ENCODE peak calls at places on chromosome 19, in eight cellular contexts. C is neural progenitor cell, Y is HFFc6, V is foreskin fibroblast, A is cardiac fibroblast, D is omental fat pad, P is A549, L is endothelial cell. F is an unnamed sample.

GRCh38 chr19:17244618-17245534 is 843 bp downstream of the NR2F6 start:
- DNase-seq in V (peak; percentile 39), A (no peak), P (no peak), C (peak; percentile 50), L (no peak), D (no peak), Y (no peak), F (no peak)

GRCh38 chr19:53294786-53295441 is 27.4 kb upstream of the VN1R4 start:
- DNase-seq in C (peak; percentile 29), L (no peak), Y (no peak), V (peak; percentile 2), A (no peak), P (no peak), D (no peak), F (no peak)

GRCh38 chr19:33621811-33622504 is at the start of gene CHST8:
- DNase-seq in V (peak; percentile 52), D (no peak), C (peak; percentile 92), P (no peak), A (peak; percentile 22), Y (no peak), L (peak; percentile 69), F (peak; percentile 59)

GRCh38 chr19:980133-980998 is 3.8 kb upstream of the WDR18 start:
- DNase-seq in Y (no peak), D (no peak), C (peak; percentile 93), P (no peak), V (peak; percentile 51), L (no peak), A (no peak), F (peak; percentile 64)

GRCh38 chr19:52673014-52673413 is 34.9 kb upstream of the ZNF83 start:
- DNase-seq in Y (no peak), P (no peak), D (no peak), C (no peak), A (peak; percentile 16), V (peak; percentile 42), L (no peak), F (no peak)

GRCh38 chr19:43759515-43759914 is 4.8 kb upstream of the SMG9 start:
- DNase-seq in L (no peak), D (no peak), V (peak; percentile 93), C (no peak), Y (peak; percentile 79), P (peak; percentile 84), A (peak; percentile 43), F (no peak)

GRCh38 chr19:49486710-49487276 is 615 bp upstream of the RPL13A start:
- DNase-seq in D (no peak), Y (no peak), V (no peak), P (no peak), L (no peak), A (no peak), C (no peak), F (no peak)

GRCh38 chr19:39385629-39386411 is 5.1 kb downstream of the PAF1 start:
- DNase-seq in P (no peak), D (no peak), L (no peak), A (no peak), C (no peak), V (no peak), Y (no peak), F (no peak)

GRCh38 chr19:35063940-35064818 is 22.7 kb downstream of the HPN start:
- DNase-seq in Y (peak; percentile 75), A (peak; percentile 51), L (no peak), V (peak; percentile 83), D (no peak), P (no peak), C (no peak), F (no peak)

GRCh38 chr19:38596057-38596981 is 21.4 kb downstream of the MAP4K1 start:
- DNase-seq in D (no peak), A (no peak), P (peak; percentile 90), L (peak; percentile 62), C (peak; percentile 95), V (peak; percentile 32), Y (no peak), F (peak; percentile 75)

GRCh38 chr19:45558399-45558878 is 26.2 kb downstream of the OPA3 start:
- DNase-seq in C (peak; percentile 72), L (peak; percentile 74), Y (no peak), V (peak; percentile 65), A (peak; percentile 57), P (peak; percentile 81), D (no peak), F (no peak)

GRCh38 chr19:43774103-43774939 is 6.5 kb downstream of the KCNN4 start:
- DNase-seq in D (no peak), A (peak; percentile 77), L (peak; percentile 84), C (peak; percentile 85), V (peak; percentile 89), Y (peak; percentile 61), P (no peak), F (peak; percentile 75)

GRCh38 chr19:860481-861098 is 1.1 kb downstream of the CFD start:
- DNase-seq in P (peak; percentile 75), C (peak; percentile 75), L (peak; percentile 57), A (peak; percentile 79), Y (peak; percentile 23), V (peak; percentile 90), D (no peak), F (peak; percentile 52)

DNA sequence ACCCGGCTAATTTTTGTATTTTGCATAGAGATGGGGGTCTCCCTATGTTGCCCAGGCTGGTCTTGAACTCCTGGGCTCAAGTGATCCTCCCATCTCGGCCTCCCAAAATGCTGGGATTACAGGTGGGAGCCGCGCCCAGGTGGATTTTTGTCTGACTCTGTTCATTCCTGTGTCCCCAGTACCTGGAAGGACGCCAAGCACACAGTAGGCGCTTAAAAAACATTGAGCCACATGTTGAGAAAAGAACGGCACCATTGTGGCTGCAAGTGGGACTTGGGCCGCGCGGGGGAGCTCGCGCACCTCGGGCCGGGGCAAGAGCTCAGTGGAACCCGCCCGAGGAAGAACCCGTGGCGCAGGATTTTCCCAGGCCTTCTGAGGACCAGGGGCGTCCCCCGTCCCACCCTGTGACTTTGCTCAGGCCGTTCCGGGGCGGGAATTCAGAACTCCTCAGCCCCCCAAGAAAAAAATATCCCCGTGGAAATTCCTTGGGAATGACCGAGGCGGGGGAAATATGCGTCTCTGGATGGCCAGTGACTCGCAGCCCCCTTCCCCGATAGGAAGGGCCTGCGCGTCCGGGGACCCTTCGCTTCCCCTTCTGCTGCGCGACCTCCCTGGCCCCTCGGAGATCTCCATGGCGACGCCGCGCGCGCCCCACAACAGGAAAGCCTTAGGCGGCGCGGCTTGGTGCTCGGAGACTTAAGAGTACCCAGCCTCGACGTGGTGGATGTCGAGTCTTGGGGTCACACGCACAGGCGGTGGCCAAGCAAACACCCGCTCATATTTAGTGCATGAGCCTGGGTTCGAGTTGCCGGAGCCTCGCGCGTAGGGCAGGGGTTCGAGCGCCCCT is 1.4 kb upstream of the ICAM1 start:
- DNase-seq in A (peak; percentile 85), D (peak; percentile 87), P (no peak), V (peak; percentile 84), Y (peak; percentile 61), L (peak; percentile 95), C (peak; percentile 87), F (peak; percentile 82)
- TF ChIP-seq CTCF in A (peak; percentile 98), D (peak; percentile 7), P (peak; percentile 79), V (peak; percentile 95), Y (peak; percentile 95), L (peak; percentile 86), C (peak; percentile 96), F (peak; percentile 91)

DNA sequence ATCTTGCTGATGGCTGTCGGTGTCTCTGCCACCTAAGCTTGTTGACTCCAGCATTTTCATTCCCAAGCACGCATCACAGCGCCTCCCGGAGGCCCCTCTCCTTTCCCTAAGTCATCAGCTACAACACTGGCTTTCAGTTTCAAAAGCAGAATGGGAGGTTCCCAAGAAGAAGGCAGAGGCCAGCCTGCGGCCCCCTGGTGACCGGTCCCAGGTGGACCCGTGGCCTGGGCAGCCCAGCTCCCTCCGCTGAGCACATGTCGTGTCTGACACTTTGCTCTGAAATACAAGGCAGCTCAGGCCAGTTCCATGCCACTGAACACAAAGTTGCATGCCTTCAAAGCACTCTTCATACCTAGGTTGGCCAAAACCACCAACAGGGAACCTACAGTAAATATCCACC is 8.5 kb downstream of the MLLT1 start:
- DNase-seq in L (no peak), C (no peak), A (peak; percentile 67), D (no peak), Y (no peak), P (no peak), V (peak; percentile 41), F (no peak)
- TF ChIP-seq CTCF in L (no peak), C (peak; percentile 29), A (peak; percentile 30), D (no peak), Y (peak; percentile 70), P (no peak), V (peak; percentile 37), F (peak; percentile 18)

GRCh38 chr19:7326105-7326877 is 22.4 kb upstream of the ARHGEF18 start:
- DNase-seq in P (no peak), V (peak; percentile 6), Y (no peak), L (no peak), A (peak; percentile 18), C (peak; percentile 38), D (no peak), F (no peak)
- TF ChIP-seq CTCF in P (peak; percentile 8), V (peak; percentile 30), Y (peak; percentile 68), L (peak; percentile 30), A (peak; percentile 54), C (peak; percentile 53), D (no peak), F (peak; percentile 41)

DNA sequence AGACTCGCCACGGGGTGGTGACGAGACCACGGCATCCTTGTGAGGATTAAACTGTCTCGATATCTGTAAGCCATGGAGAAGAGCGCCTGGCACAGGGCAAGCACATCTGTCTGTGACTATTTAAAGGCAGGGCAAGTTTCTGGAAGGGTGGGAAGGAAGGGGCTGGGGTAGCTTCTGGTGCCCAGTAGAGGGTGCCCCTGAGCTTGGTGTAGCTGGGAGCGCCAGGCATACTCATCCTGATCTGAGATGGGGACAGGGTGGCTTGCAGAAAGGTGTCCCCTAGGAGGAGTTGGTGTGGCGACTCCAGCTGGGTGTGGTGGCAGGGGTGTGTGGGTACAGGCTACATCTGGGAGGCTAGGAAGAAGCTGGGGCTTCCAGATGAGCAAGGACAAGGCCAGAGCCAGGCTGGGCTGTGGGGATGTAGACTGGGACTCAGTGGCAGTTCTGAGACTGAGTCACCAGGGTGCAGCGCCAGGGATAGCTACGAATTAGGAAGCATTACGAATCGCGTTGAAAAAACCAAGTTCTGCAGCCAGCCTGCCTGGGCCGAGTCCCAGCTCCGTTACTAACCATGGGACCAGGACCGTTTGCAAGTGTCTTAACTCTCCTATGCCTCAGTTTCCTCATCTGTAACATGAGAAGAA is 23.1 kb upstream of the ASPDH start:
- DNase-seq in A (no peak), D (no peak), P (no peak), L (no peak), C (no peak), V (no peak), Y (no peak), F (no peak)
- TF ChIP-seq CTCF in A (no peak), D (no peak), P (no peak), L (no peak), C (peak; percentile 17), V (no peak), Y (no peak), F (no peak)